ENCODE peak calls at places on chromosomes 6 and 20, in six cellular contexts. One of them, this sample, is unnamed.

GRCh38 chr6:3516094-3516493 is 59.2 kb upstream of the SLC22A23 start:
- DNase-seq in K562: no peak
- DNase-seq in GM12878: no peak
- DNase-seq in H1: no peak
- DNase-seq in HCT116: no peak
- DNase-seq in HepG2: no peak
- DNase-seq in this sample: no peak

GRCh38 chr6:2725999-2726567 is 24.6 kb downstream of the MYLK4 start:
- DNase-seq in GM12878: peak
- DNase-seq in K562: no peak
- DNase-seq in HepG2: no peak
- DNase-seq in HCT116: no peak
- DNase-seq in H1: no peak
- DNase-seq in this sample: peak

GRCh38 chr6:130409394-130410095 is 43.7 kb downstream of the TMEM200A start:
- DNase-seq in K562: no peak
- DNase-seq in HepG2: no peak
- DNase-seq in H1: no peak
- DNase-seq in HCT116: no peak
- DNase-seq in GM12878: no peak
- DNase-seq in this sample: no peak

GRCh38 chr20:53512076-53512475 is 81.6 kb downstream of the ZNF217 start:
- DNase-seq in H1: no peak
- DNase-seq in HCT116: no peak
- DNase-seq in GM12878: no peak
- DNase-seq in K562: no peak
- DNase-seq in HepG2: no peak
- DNase-seq in this sample: no peak

GRCh38 chr6:110629153-110629552 is 152.7 kb upstream of the SLC22A16 start:
- DNase-seq in HepG2: no peak
- DNase-seq in K562: no peak
- DNase-seq in H1: no peak
- DNase-seq in GM12878: no peak
- DNase-seq in HCT116: no peak
- DNase-seq in this sample: no peak

GRCh38 chr6:56353860-56354259 is 106.5 kb upstream of the COL21A1 start:
- DNase-seq in K562: no peak
- DNase-seq in H1: no peak
- DNase-seq in HCT116: no peak
- DNase-seq in HepG2: no peak
- DNase-seq in GM12878: no peak
- DNase-seq in this sample: no peak

GRCh38 chr20:17786221-17786718 is 86.5 kb downstream of the BANF2 start:
- DNase-seq in HCT116: no peak
- DNase-seq in GM12878: no peak
- DNase-seq in HepG2: no peak
- DNase-seq in H1: no peak
- DNase-seq in K562: no peak
- DNase-seq in this sample: peak

GRCh38 chr6:144264270-144265060 is 20.7 kb upstream of the UTRN start:
- DNase-seq in HCT116: peak
- DNase-seq in H1: no peak
- DNase-seq in HepG2: peak
- DNase-seq in GM12878: no peak
- DNase-seq in K562: no peak
- DNase-seq in this sample: peak

GRCh38 chr6:42230320-42231034 is 12.8 kb upstream of the MRPS10 start:
- DNase-seq in K562: peak
- DNase-seq in GM12878: no peak
- DNase-seq in HCT116: no peak
- DNase-seq in HepG2: no peak
- DNase-seq in H1: no peak
- DNase-seq in this sample: peak

GRCh38 chr6:82118150-82118562 is 129.4 kb downstream of the IBTK start:
- DNase-seq in GM12878: no peak
- DNase-seq in H1: no peak
- DNase-seq in HepG2: no peak
- DNase-seq in HCT116: no peak
- DNase-seq in K562: no peak
- DNase-seq in this sample: no peak

GRCh38 chr6:70673601-70674000 is 5.9 kb downstream of the SMAP1 start:
- DNase-seq in K562: peak
- DNase-seq in HepG2: no peak
- DNase-seq in HCT116: no peak
- DNase-seq in H1: peak
- DNase-seq in GM12878: no peak
- DNase-seq in this sample: peak

GRCh38 chr6:4412488-4412887 is 277.1 kb upstream of the ECI2 start:
- DNase-seq in H1: no peak
- DNase-seq in K562: no peak
- DNase-seq in HCT116: no peak
- DNase-seq in GM12878: no peak
- DNase-seq in HepG2: no peak
- DNase-seq in this sample: no peak

GRCh38 chr20:21518292-21518991 is 4.6 kb upstream of the NKX2-2 start:
- DNase-seq in H1: no peak
- DNase-seq in HepG2: no peak
- DNase-seq in HCT116: no peak
- DNase-seq in GM12878: no peak
- DNase-seq in K562: no peak
- DNase-seq in this sample: no peak

GRCh38 chr6:52102330-52102932 is 15.0 kb upstream of the PKHD1 start:
- DNase-seq in K562: no peak
- DNase-seq in HepG2: no peak
- DNase-seq in HCT116: no peak
- DNase-seq in GM12878: no peak
- DNase-seq in H1: no peak
- DNase-seq in this sample: no peak

GRCh38 chr6:144278659-144279314 is 6.3 kb upstream of the UTRN start:
- DNase-seq in HCT116: no peak
- DNase-seq in HepG2: no peak
- DNase-seq in K562: no peak
- DNase-seq in H1: no peak
- DNase-seq in GM12878: no peak
- DNase-seq in this sample: no peak

GRCh38 chr20:51470907-51471411 is 71.6 kb downstream of the NFATC2 start:
- DNase-seq in H1: no peak
- DNase-seq in HepG2: no peak
- DNase-seq in HCT116: no peak
- DNase-seq in K562: no peak
- DNase-seq in GM12878: no peak
- DNase-seq in this sample: no peak

GRCh38 chr6:37712508-37712907 is 14.8 kb upstream of the MDGA1 start:
- DNase-seq in HepG2: no peak
- DNase-seq in GM12878: no peak
- DNase-seq in K562: no peak
- DNase-seq in HCT116: no peak
- DNase-seq in H1: no peak
- DNase-seq in this sample: no peak

GRCh38 chr6:2940851-2941250 is 30.5 kb downstream of the SERPINB6 start:
- DNase-seq in K562: no peak
- DNase-seq in H1: no peak
- DNase-seq in HepG2: no peak
- DNase-seq in GM12878: no peak
- DNase-seq in HCT116: no peak
- DNase-seq in this sample: no peak

GRCh38 chr6:71290611-71291010 is 2.0 kb downstream of the OGFRL1 start:
- DNase-seq in HepG2: no peak
- DNase-seq in K562: no peak
- DNase-seq in H1: no peak
- DNase-seq in HCT116: no peak
- DNase-seq in GM12878: no peak
- DNase-seq in this sample: no peak

GRCh38 chr6:168154263-168154917 is 75.4 kb upstream of the FRMD1 start:
- DNase-seq in H1: no peak
- DNase-seq in HepG2: no peak
- DNase-seq in K562: no peak
- DNase-seq in GM12878: no peak
- DNase-seq in HCT116: no peak
- DNase-seq in this sample: no peak

GRCh38 chr20:31857861-31858835 is 12.2 kb downstream of the DUSP15 start:
- DNase-seq in GM12878: no peak
- DNase-seq in K562: no peak
- DNase-seq in HepG2: no peak
- DNase-seq in H1: no peak
- DNase-seq in HCT116: no peak
- DNase-seq in this sample: no peak

GRCh38 chr20:33791959-33792597 is 19.1 kb upstream of the CHMP4B start:
- DNase-seq in HepG2: peak
- DNase-seq in GM12878: no peak
- DNase-seq in HCT116: no peak
- DNase-seq in H1: peak
- DNase-seq in K562: peak
- DNase-seq in this sample: peak

GRCh38 chr20:37990571-37991151 is 42.6 kb downstream of the TTI1 start:
- DNase-seq in HepG2: peak
- DNase-seq in GM12878: peak
- DNase-seq in K562: no peak
- DNase-seq in HCT116: no peak
- DNase-seq in H1: no peak
- DNase-seq in this sample: peak

GRCh38 chr20:40191573-40191972 is 497.5 kb downstream of the MAFB start:
- DNase-seq in HCT116: no peak
- DNase-seq in GM12878: no peak
- DNase-seq in H1: no peak
- DNase-seq in HepG2: no peak
- DNase-seq in K562: no peak
- DNase-seq in this sample: no peak

DNA sequence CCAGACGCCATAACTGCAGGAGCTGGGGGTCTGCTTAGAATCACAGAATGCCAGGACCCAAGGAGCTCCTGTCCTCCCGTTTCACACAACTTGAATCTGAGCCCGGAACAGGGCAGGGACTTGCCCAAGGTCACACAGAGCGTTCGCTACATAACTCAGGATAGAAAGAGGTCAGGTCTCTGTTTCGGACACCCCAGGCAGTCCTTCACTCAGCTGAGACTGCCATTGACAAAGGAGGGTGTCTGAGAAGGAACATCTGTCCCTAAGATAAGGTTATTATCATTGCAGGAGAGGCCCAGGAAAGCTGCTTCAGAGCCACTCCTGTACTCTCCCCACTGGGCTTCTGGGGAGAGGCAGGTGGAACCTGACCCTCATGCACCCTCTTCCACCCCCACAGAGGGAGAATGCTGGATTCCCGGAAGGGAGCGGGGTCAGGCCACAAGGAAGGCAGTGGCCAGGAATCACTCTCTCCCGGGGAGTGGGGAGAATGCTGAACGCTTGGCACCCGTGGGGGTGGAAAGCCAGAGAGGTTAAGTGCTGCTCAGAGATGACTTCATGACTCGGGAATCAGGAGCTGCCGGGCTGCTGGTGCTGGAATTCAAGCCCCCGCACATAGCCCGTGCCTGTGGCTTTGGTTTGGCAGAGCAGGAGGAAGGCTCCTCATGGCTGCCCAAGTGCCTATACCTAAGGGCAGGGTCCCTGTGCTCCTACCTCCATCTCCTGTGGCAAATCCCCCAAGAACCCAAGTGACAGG is 10.7 kb downstream of the SDC4 start:
- DNase-seq in K562: peak
- DNase-seq in GM12878: no peak
- DNase-seq in H1: no peak
- DNase-seq in HCT116: no peak
- DNase-seq in HepG2: peak
- DNase-seq in this sample: no peak
- TF ChIP-seq POLR2A in K562: no peak
- TF ChIP-seq POLR2A in GM12878: no peak
- TF ChIP-seq POLR2A in H1: no peak
- TF ChIP-seq POLR2A in HCT116: no peak
- TF ChIP-seq POLR2A in HepG2: peak
- TF ChIP-seq POLR2A in this sample: no peak

GRCh38 chr20:50320910-50321796 is 130.5 kb downstream of the CEBPB start:
- DNase-seq in GM12878: no peak
- DNase-seq in H1: peak
- DNase-seq in HCT116: peak
- DNase-seq in K562: peak
- DNase-seq in HepG2: peak
- DNase-seq in this sample: peak

GRCh38 chr20:50322703-50323131 is 132.1 kb downstream of the CEBPB start:
- DNase-seq in H1: no peak
- DNase-seq in GM12878: no peak
- DNase-seq in HepG2: no peak
- DNase-seq in K562: no peak
- DNase-seq in HCT116: no peak
- DNase-seq in this sample: no peak

GRCh38 chr20:50323209-50323608 is 132.6 kb downstream of the CEBPB start:
- DNase-seq in K562: no peak
- DNase-seq in HepG2: no peak
- DNase-seq in HCT116: no peak
- DNase-seq in GM12878: no peak
- DNase-seq in H1: no peak
- DNase-seq in this sample: no peak

GRCh38 chr20:50320005-50320909 is 129.6 kb downstream of the CEBPB start:
- DNase-seq in HepG2: no peak
- DNase-seq in K562: no peak
- DNase-seq in GM12878: no peak
- DNase-seq in HCT116: no peak
- DNase-seq in H1: no peak
- DNase-seq in this sample: no peak

DNA sequence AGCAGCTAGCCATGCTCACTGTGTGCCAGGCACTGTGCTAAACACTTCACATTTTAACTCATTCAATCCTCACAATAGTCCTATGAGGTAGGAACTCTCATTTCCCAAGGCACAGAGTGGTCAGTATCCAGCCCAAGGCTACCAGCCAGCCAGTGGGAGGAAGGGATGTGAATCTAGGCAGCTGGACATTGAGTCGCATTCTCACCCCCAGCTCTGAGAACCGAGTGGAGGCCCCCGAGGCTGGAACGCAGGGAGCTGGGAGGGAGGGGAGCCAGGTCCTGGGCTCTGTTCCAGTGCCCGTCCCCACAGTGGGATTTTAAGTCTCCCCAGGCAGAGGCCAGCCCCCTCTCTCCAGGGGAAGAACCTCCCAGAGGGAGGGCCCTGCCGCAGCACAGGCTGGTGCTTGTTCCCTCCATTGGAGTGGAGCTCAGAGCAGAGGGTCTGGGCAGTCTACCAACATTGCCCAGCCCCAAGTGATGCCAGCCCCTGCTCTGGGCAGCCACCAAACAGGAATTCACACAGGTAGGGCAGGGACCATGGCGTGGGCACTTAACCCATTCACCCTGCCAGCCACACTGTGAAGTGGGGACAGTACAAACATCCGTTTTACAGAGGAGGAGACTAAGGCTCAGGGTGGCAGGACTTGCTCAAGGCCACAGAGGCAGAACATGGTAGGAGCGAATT is 131.3 kb downstream of the CEBPB start:
- DNase-seq in K562: no peak
- DNase-seq in HepG2: no peak
- DNase-seq in GM12878: no peak
- DNase-seq in HCT116: no peak
- DNase-seq in H1: no peak
- DNase-seq in this sample: no peak
- H2AFZ ChIP-seq in K562: peak
- H2AFZ ChIP-seq in HepG2: no peak
- H2AFZ ChIP-seq in GM12878: no peak
- H2AFZ ChIP-seq in HCT116: no peak
- H2AFZ ChIP-seq in H1: peak
- H2AFZ ChIP-seq in this sample: peak

GRCh38 chr6:31430449-31430848 is 27.1 kb downstream of the MICA start:
- DNase-seq in GM12878: no peak
- DNase-seq in HepG2: no peak
- DNase-seq in HCT116: no peak
- DNase-seq in H1: no peak
- DNase-seq in K562: no peak
- DNase-seq in this sample: no peak
- TF ChIP-seq MAX in GM12878: no peak
- TF ChIP-seq MAX in HepG2: no peak
- TF ChIP-seq MAX in HCT116: no peak
- TF ChIP-seq MAX in H1: no peak
- TF ChIP-seq MAX in K562: no peak
- TF ChIP-seq MAX in this sample: no peak

GRCh38 chr20:63896136-63896890 is 1.4 kb downstream of the DNAJC5 start:
- DNase-seq in K562: peak
- DNase-seq in HepG2: peak
- DNase-seq in GM12878: no peak
- DNase-seq in H1: no peak
- DNase-seq in HCT116: no peak
- DNase-seq in this sample: peak
- TF ChIP-seq POLR2A in K562: no peak
- TF ChIP-seq POLR2A in HepG2: peak
- TF ChIP-seq POLR2A in GM12878: peak
- TF ChIP-seq POLR2A in H1: no peak
- TF ChIP-seq POLR2A in HCT116: no peak
- TF ChIP-seq POLR2A in this sample: no peak

This sample was measured in endothelial cell of umbilical vein.